ENCODE peak calls at places on chromosomes 7 and 10, in six cellular contexts. J is cardiac muscle cell, W is tibial nerve, O is SJCRH30, N is colonic mucosa, M is neuronal stem cell. Z is an unnamed sample.
A peak's percentile ranks its signal among the peaks of the same experiment; 100 is the strongest.

GRCh38 chr10:25125151-25125550 is 49.6 kb upstream of the GPR158 start:
- DNase-seq in O (peak; percentile 67), J (no peak), M (peak; percentile 78), N (no peak), W (no peak), Z (no peak)

GRCh38 chr10:112490543-112490942 is 43.5 kb downstream of the VTI1A start:
- DNase-seq in W (no peak), N (no peak), M (no peak), J (peak; percentile 38), O (peak; percentile 38), Z (peak; percentile 13)

GRCh38 chr7:1176891-1177373 is 16.9 kb upstream of the ZFAND2A start:
- DNase-seq in N (peak; percentile 83), M (no peak), W (peak; percentile 61), O (peak; percentile 62), J (peak; percentile 66), Z (peak; percentile 32)

GRCh38 chr7:141737118-141737835 is 881 bp upstream of the SSBP1 start:
- DNase-seq in M (no peak), N (peak; percentile 41), W (no peak), O (no peak), J (peak; percentile 14), Z (no peak)

GRCh38 chr10:26556756-26557640 is 118.9 kb downstream of the APBB1IP start:
- DNase-seq in J (peak; percentile 75), M (peak; percentile 47), W (peak; percentile 31), O (peak; percentile 14), N (no peak), Z (no peak)

GRCh38 chr7:927031-927671 is 27.3 kb downstream of the ADAP1 start:
- DNase-seq in N (peak; percentile 70), W (no peak), J (no peak), O (peak; percentile 36), M (no peak), Z (peak; percentile 9)

GRCh38 chr7:39353615-39354376 is 212.4 kb upstream of the YAE1 start:
- DNase-seq in W (no peak), M (peak; percentile 48), J (peak; percentile 78), N (no peak), O (no peak), Z (no peak)

GRCh38 chr7:47091141-47091540 is 490.8 kb downstream of the TNS3 start:
- DNase-seq in O (no peak), N (no peak), J (no peak), M (no peak), W (no peak), Z (no peak)

GRCh38 chr7:151877911-151878835 is 1.3 kb upstream of the PRKAG2 start:
- DNase-seq in O (no peak), W (no peak), N (peak; percentile 48), J (no peak), M (no peak), Z (no peak)

GRCh38 chr7:420142-421055 is 99.2 kb downstream of the PDGFA start:
- DNase-seq in W (no peak), J (no peak), M (no peak), N (no peak), O (no peak), Z (no peak)

GRCh38 chr10:25831138-25831537 is 102.9 kb upstream of the MYO3A start:
- DNase-seq in W (no peak), N (no peak), M (no peak), O (no peak), J (no peak), Z (no peak)

GRCh38 chr10:69061305-69062161 is 26.4 kb upstream of the SRGN start:
- DNase-seq in M (no peak), O (no peak), J (peak; percentile 99), W (peak; percentile 78), N (peak; percentile 38), Z (peak; percentile 50)

GRCh38 chr7:47344171-47344955 is 237.5 kb downstream of the TNS3 start:
- DNase-seq in W (no peak), N (no peak), M (no peak), J (no peak), O (no peak), Z (no peak)

GRCh38 chr10:11697718-11698527 is 44.3 kb upstream of the ECHDC3 start:
- DNase-seq in O (no peak), W (no peak), M (no peak), N (peak; percentile 42), J (no peak), Z (no peak)

GRCh38 chr10:79943871-79944270 is 5.0 kb downstream of the SFTPD start:
- DNase-seq in N (no peak), O (no peak), M (no peak), W (no peak), J (no peak), Z (no peak)

GRCh38 chr7:138613630-138614029 is 87.5 kb downstream of the SVOPL start:
- DNase-seq in M (no peak), O (no peak), J (no peak), W (no peak), N (no peak), Z (no peak)

GRCh38 chr7:25663877-25664276 is 435.6 kb upstream of the NPVF start:
- DNase-seq in J (peak; percentile 57), N (no peak), O (no peak), W (no peak), M (no peak), Z (no peak)

GRCh38 chr7:91191771-91192170 is 72.5 kb upstream of the FZD1 start:
- DNase-seq in M (no peak), J (no peak), N (no peak), O (no peak), W (no peak), Z (no peak)

GRCh38 chr7:120997902-120998301 is 9.4 kb downstream of the CPED1 start:
- DNase-seq in W (no peak), J (no peak), N (no peak), O (no peak), M (no peak), Z (no peak)

GRCh38 chr10:3527869-3528268 is 257.1 kb downstream of the KLF6 start:
- DNase-seq in M (no peak), W (no peak), J (no peak), N (no peak), O (no peak), Z (no peak)

GRCh38 chr7:32890553-32891045 is 961 bp downstream of the KBTBD2 start:
- DNase-seq in W (peak; percentile 49), J (peak; percentile 81), M (no peak), O (peak; percentile 17), N (peak; percentile 66), Z (peak; percentile 48)

GRCh38 chr7:154968336-154969001 is 34.5 kb downstream of the PAXIP1 start:
- DNase-seq in M (no peak), O (no peak), W (no peak), J (no peak), N (no peak), Z (no peak)

GRCh38 chr10:128011059-128011979 is 104.4 kb downstream of the PTPRE start:
- DNase-seq in O (peak; percentile 58), J (peak; percentile 70), M (peak; percentile 75), N (peak; percentile 86), W (peak; percentile 90), Z (peak; percentile 47)

GRCh38 chr7:497346-497745 is 22.3 kb downstream of the PDGFA start:
- DNase-seq in N (no peak), J (no peak), O (no peak), M (no peak), W (no peak), Z (no peak)

GRCh38 chr7:117065585-117066150 is 112.4 kb downstream of the ST7 start:
- DNase-seq in W (no peak), M (no peak), N (no peak), O (no peak), J (no peak), Z (no peak)

GRCh38 chr10:97058521-97058920 is 127.2 kb downstream of the SLIT1 start:
- DNase-seq in J (no peak), O (no peak), W (no peak), M (no peak), N (no peak), Z (peak; percentile 54)

GRCh38 chr7:137354361-137354760 is 10.8 kb upstream of the PTN start:
- DNase-seq in O (peak; percentile 23), N (no peak), J (peak; percentile 63), M (no peak), W (no peak), Z (no peak)

GRCh38 chr10:132383026-132383565 is 13.9 kb upstream of the PWWP2B start:
- DNase-seq in O (no peak), J (no peak), W (no peak), M (no peak), N (no peak), Z (no peak)

GRCh38 chr10:132382231-132382922 is 14.6 kb upstream of the PWWP2B start:
- DNase-seq in M (no peak), N (no peak), O (no peak), J (peak; percentile 42), W (no peak), Z (no peak)

GRCh38 chr10:132381726-132382125 is 15.3 kb upstream of the PWWP2B start:
- DNase-seq in N (no peak), J (no peak), M (no peak), O (no peak), W (no peak), Z (no peak)

GRCh38 chr10:132384618-132385510 is 12.1 kb upstream of the PWWP2B start:
- DNase-seq in M (no peak), J (no peak), O (no peak), N (no peak), W (no peak), Z (peak; percentile 4)

DNA sequence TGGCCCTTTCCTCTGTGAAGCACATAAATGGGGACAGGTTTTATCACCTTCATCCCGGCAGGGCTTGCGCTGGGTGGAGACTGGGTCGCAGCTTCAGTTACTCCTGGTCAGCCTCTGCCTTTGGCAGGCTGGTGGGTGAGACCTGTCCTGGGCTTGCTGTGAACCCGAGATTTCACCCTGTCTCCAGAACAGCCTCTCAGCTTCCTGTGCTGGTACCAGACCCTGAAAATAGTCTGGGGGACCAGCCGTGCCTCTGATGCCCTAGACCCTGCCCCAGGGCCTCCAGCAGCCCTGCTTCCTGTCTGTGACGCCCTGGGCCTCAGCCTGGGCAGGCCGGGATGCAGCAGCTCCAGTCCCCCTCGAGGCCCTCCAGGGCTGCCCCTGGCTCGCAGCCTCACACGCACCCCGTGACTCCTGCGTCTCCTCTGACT is 13.2 kb upstream of the PWWP2B start:
- DNase-seq in J (no peak), W (no peak), M (no peak), N (no peak), O (no peak), Z (peak; percentile 2)
- H3K27ac ChIP-seq in J (no peak overlapping the region), W (no peak overlapping the region), M (no peak overlapping the region), N (no peak overlapping the region), O (no peak overlapping the region), Z (no peak overlapping the region)

DNA sequence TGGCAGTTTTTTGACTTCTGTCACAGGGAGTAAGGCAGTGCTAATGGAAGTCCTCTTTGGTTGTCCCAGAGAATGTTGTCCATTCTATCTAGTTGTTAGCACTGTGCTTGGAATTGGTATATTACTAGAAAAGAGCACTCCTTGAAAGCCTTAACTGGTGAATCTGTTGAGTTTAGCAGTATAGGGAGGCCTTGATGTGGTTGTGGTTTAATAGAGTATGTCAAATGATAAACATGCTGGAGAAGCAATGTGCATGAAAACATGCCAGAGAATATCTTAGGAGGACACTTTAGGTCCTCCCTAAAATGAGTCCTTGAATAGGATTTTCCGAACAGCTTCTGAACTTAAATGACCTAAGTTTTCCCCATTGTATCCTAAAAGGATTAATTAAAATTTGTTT is 98.6 kb downstream of the BTRC start:
- DNase-seq in J (no peak), N (no peak), W (no peak), M (no peak), O (no peak), Z (no peak)
- H3K4me1 ChIP-seq in J (peaks cover 45% of the 10 kb centered on the region), N (no peaks in the 10 kb centered on the region), W (no peaks in the 10 kb centered on the region), M (peaks cover 2% of the 10 kb centered on the region), O (peaks cover 41% of the 10 kb centered on the region), Z (peaks cover 5% of the 10 kb centered on the region)

GRCh38 chr7:104192434-104192833 is 15.4 kb downstream of the ORC5 start:
- DNase-seq in J (no peak), O (no peak), W (no peak), M (no peak), N (no peak), Z (no peak)
- H3K4me3 ChIP-seq in J (no peak overlapping the region), O (no peak overlapping the region), W (no peak overlapping the region), M (no peak overlapping the region), N (no peak overlapping the region), Z (no peak overlapping the region)

GRCh38 chr7:130219871-130220270 is 12.2 kb downstream of the SSMEM1 start:
- DNase-seq in W (no peak), O (no peak), J (no peak), N (no peak), M (no peak), Z (no peak)
- H3K27ac ChIP-seq in W (no peak overlapping the region), O (peak overlapping the region; percentile 49), J (no peak overlapping the region), N (no peak overlapping the region), M (no peak overlapping the region), Z (no peak overlapping the region)